ENCODE peak calls at places on chromosomes 1 and 21, in five cellular contexts. H is tibial nerve, R is prostate gland, B is hepatocyte, Y is WERI-Rb-1. F is an unnamed sample.

GRCh38 chr21:33655591-33656221 is 13.4 kb downstream of the ITSN1 start:
- DNase-seq in H (no peak), R (no peak), B (peak), Y (no peak), F (no peak)

GRCh38 chr1:204384636-204385354 is 25.1 kb upstream of the PLEKHA6 start:
- DNase-seq in H (no peak), R (peak), B (no peak), Y (no peak), F (no peak)

GRCh38 chr1:14476170-14476955 is 122.1 kb upstream of the KAZN start:
- DNase-seq in H (no peak), R (no peak), B (no peak), Y (no peak), F (no peak)

GRCh38 chr1:212727386-212728181 is 27.9 kb upstream of the BATF3 start:
- DNase-seq in H (no peak), R (no peak), B (no peak), Y (no peak), F (no peak)

GRCh38 chr21:35528109-35529042 is 479.3 kb upstream of the RUNX1 start:
- DNase-seq in H (peak), R (no peak), B (no peak), Y (no peak), F (no peak)

GRCh38 chr1:92538413-92539061 is 51.8 kb upstream of the GFI1 start:
- DNase-seq in H (no peak), R (no peak), B (no peak), Y (no peak), F (no peak)

GRCh38 chr1:81505831-81506230 is 294.9 kb upstream of the ADGRL2 start:
- DNase-seq in H (no peak), R (no peak), B (no peak), Y (no peak), F (no peak)

GRCh38 chr1:245111073-245111472 is 43.7 kb upstream of the KIF26B start:
- DNase-seq in H (no peak), R (no peak), B (no peak), Y (no peak), F (no peak)

GRCh38 chr1:195195423-195196057 is 1412.7 kb downstream of the KCNT2 start:
- DNase-seq in H (no peak), R (no peak), B (no peak), Y (no peak), F (no peak)

GRCh38 chr1:165824269-165824643 is 3.2 kb upstream of the UCK2 start:
- DNase-seq in H (no peak), R (no peak), B (no peak), Y (no peak), F (no peak)

GRCh38 chr21:14072761-14073535 is 137.8 kb downstream of the LIPI start:
- DNase-seq in H (no peak), R (no peak), B (no peak), Y (no peak), F (no peak)

GRCh38 chr1:210251680-210252490 is 19.3 kb downstream of the SERTAD4 start:
- DNase-seq in H (no peak), R (no peak), B (no peak), Y (no peak), F (peak)

GRCh38 chr1:57300186-57300585 is 123.7 kb downstream of the DAB1 start:
- DNase-seq in H (no peak), R (no peak), B (no peak), Y (no peak), F (no peak)

GRCh38 chr21:45393021-45393420 is 11.9 kb upstream of the COL18A1 start:
- DNase-seq in H (no peak), R (no peak), B (no peak), Y (no peak), F (no peak)

GRCh38 chr21:34197561-34197960 is 124.2 kb downstream of the MRPS6 start:
- DNase-seq in H (no peak), R (no peak), B (no peak), Y (no peak), F (no peak)

GRCh38 chr1:112507896-112508241 is 896 bp upstream of the WNT2B start:
- DNase-seq in H (no peak), R (no peak), B (peak), Y (peak), F (no peak)

GRCh38 chr1:100188617-100189016 is 10.6 kb upstream of the LRRC39 start:
- DNase-seq in H (no peak), R (no peak), B (no peak), Y (no peak), F (no peak)

DNA sequence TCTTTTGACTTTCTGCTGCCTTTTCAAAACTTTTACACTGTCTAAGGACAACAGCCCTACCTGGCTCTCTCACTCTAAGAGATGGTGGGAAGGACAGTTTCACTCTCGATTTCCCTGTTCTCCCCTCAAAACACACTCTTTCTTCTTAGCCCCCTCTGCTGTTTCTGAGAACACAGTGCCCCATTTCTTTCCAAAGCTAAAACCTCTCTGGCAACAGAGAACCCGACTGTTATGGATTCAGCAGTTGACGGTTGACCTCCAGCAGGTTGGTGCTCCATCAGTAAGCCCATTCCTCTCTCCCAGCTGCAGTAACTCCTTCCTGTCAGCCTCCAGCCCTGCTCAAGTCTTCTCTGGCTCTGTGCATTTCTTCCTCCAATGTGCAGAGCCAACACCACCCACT is 88.2 kb upstream of the ABCD3 start:
- DNase-seq in H (no peak), R (no peak), B (peak), Y (no peak), F (no peak)
- TF ChIP-seq CTCF in H (peak), R (peak), B (peak), Y (no peak), F (peak)

GRCh38 chr1:206935491-206936067 is 10.7 kb downstream of the PIGR start:
- DNase-seq in H (no peak), R (peak), B (peak), Y (peak), F (peak)
- TF ChIP-seq CTCF in H (peak), R (peak), B (peak), Y (peak), F (peak)

GRCh38 chr1:54715493-54716298 is at the start of gene TTC4:
- DNase-seq in H (peak), R (peak), B (peak), Y (peak), F (peak)
- TF ChIP-seq CTCF in H (peak), R (no peak), B (no peak), Y (no peak), F (no peak)

GRCh38 chr1:61951731-61952585 is 209.7 kb downstream of the PATJ start:
- DNase-seq in H (no peak), R (peak), B (no peak), Y (no peak), F (no peak)

GRCh38 chr1:61953076-61953789 is 211.0 kb downstream of the PATJ start:
- DNase-seq in H (no peak), R (no peak), B (no peak), Y (no peak), F (no peak)

GRCh38 chr1:61953790-61954150 is 211.5 kb downstream of the PATJ start:
- DNase-seq in H (no peak), R (no peak), B (no peak), Y (no peak), F (no peak)

GRCh38 chr1:61952675-61953074 is 210.4 kb downstream of the PATJ start:
- DNase-seq in H (no peak), R (no peak), B (no peak), Y (no peak), F (no peak)

DNA sequence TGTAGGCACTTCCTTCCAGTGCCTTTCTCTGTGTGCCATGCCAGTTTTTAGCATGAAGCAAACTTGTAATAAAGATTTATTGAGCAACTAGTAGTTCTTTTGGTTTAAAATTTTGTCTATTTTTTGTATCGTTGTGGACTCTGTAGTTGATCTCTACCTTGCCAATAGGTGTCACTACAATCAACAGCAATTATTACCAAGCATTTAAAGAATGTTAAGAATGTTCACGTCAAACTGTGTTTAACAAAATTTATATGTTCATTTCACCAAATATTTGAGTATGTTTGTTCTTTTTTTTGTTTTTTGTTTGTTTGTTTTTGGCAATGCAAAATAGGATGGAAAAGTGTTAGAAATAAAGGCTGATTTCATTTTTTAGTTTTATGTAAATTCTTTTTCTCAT is 208.1 kb downstream of the PATJ start:
- DNase-seq in H (no peak), R (no peak), B (no peak), Y (no peak), F (no peak)
- TF ChIP-seq CTCF in H (no peak), R (peak), B (peak), Y (peak), F (peak)

GRCh38 chr1:25904942-25905679 is 1.1 kb downstream of the STMN1 start:
- DNase-seq in H (peak), R (peak), B (peak), Y (peak), F (peak)

GRCh38 chr1:25907473-25908058 is 1.3 kb upstream of the STMN1 start:
- DNase-seq in H (no peak), R (no peak), B (no peak), Y (no peak), F (no peak)

GRCh38 chr1:25903986-25904385 is 2.2 kb downstream of the STMN1 start:
- DNase-seq in H (no peak), R (no peak), B (no peak), Y (no peak), F (no peak)

GRCh38 chr1:25906644-25907300 is 553 bp upstream of the STMN1 start:
- DNase-seq in H (no peak), R (peak), B (peak), Y (peak), F (peak)

GRCh38 chr1:25905680-25906643 is at the start of gene STMN1:
- DNase-seq in H (peak), R (peak), B (peak), Y (peak), F (peak)
- TF ChIP-seq CTCF in H (no peak), R (no peak), B (peak), Y (no peak), F (peak)

GRCh38 chr1:1086911-1087341 is 12.8 kb upstream of the RNF223 start:
- DNase-seq in H (no peak), R (no peak), B (no peak), Y (no peak), F (no peak)

GRCh38 chr1:1084028-1084371 is 9.9 kb upstream of the RNF223 start:
- DNase-seq in H (no peak), R (no peak), B (no peak), Y (no peak), F (no peak)

GRCh38 chr1:1084372-1085170 is 10.5 kb upstream of the RNF223 start:
- DNase-seq in H (no peak), R (no peak), B (peak), Y (no peak), F (no peak)

GRCh38 chr1:1085911-1086841 is 12.1 kb upstream of the RNF223 start:
- DNase-seq in H (no peak), R (no peak), B (no peak), Y (no peak), F (no peak)

DNA sequence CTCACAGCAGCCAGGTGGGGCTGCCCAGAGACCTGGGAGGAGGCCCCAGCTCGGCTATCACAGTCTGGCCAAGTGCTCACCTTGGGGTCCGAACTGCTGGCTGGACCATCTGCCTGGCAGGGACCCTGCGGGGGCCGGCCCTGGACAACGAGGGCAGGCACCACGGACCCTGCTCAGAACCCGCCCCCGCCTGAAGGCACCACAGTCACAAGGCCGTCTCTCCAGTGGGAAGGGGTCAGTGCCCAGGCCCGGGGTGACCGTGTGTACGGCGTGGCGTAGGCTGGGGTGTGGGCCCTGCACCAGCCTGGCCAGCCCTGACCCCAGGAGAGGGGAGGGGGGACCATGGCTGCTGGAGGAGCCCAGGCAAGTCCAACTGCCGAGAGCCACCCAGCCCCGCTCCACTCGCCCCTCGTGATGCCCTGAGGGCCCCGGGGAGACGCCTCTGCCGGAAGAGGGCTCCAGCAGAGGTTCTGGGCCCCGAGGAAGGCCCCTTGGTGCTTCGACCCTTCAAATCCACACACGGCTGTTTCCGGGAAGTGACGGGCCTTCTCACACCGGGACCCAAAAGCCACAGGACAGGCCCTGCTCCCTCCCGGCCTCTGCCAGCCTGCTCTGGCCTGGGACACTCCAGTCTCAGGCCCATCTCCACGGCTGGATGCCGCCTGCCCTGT is 11.2 kb upstream of the RNF223 start:
- DNase-seq in H (no peak), R (no peak), B (peak), Y (no peak), F (no peak)
- TF ChIP-seq CTCF in H (no peak), R (no peak), B (no peak), Y (no peak), F (no peak)

GRCh38 chr1:43143441-43143888 is 28.6 kb downstream of the EBNA1BP2 start:
- DNase-seq in H (no peak), R (no peak), B (no peak), Y (peak), F (no peak)
- TF ChIP-seq CTCF in H (no peak), R (no peak), B (no peak), Y (peak), F (peak)

DNA sequence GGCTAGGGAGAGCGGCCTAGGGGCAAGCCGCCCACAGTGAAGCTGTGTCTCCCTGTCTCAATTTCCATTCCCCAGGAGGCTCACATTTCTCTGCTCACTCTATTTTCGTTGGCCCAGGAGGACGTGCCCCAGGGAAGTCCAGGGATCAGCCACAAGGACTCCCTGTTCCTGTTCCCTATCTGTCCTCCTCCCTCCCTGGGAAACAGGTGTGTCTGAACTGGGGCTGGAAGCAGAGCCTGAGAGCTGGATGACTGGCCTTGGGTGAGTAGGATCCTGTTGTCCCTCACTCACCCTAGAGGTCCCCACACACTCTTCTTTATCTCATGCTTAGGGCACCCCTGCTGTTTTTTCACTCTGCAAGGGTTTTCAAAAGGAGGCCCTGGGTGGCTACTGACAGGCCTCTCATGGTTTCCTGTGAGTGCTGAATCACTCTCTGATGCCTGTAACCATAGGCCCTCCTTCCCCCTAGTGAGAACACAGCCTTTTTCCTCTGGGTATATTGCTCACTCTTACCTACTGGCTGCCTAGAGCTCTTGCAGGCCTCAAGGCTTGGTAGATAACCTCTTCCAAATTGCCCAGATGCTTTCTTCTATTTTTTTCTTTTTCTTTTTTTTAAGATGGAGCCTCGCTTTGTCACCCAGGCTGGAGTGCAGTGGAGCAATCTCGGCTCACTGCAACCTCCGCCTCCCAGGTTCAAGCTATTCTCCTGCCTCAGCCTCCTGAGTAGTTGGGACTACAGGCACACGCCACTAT is 3.3 kb upstream of the UTP11 start:
- DNase-seq in H (no peak), R (no peak), B (peak), Y (no peak), F (no peak)
- TF ChIP-seq CTCF in H (no peak), R (no peak), B (no peak), Y (no peak), F (no peak)